ENCODE peak calls at places on chromosomes 2 and 18, in seven cellular contexts. W, J, K, I, U, C and H are unnamed samples. For H3K9me3, the result is how much of the 10 kb centered on the place peaks cover.

GRCh38 chr2:1746174-1747064 is 2.1 kb upstream of the PXDN start:
- DNase-seq in W (no peak), J (no peak), K (no peak), I (no peak), U (no peak), C (no peak), H (no peak)

GRCh38 chr2:71156531-71156930 is 26.1 kb downstream of the MPHOSPH10 start:
- DNase-seq in W (no peak), J (no peak), K (no peak), I (no peak), U (no peak), C (no peak), H (peak)

GRCh38 chr2:69214898-69215297 is 172.1 kb downstream of the GFPT1 start:
- DNase-seq in W (no peak), J (no peak), K (no peak), I (no peak), U (peak), C (peak), H (peak)

GRCh38 chr2:88626171-88627054 is 851 bp downstream of the EIF2AK3 start:
- DNase-seq in W (peak), J (no peak), K (peak), I (no peak), U (peak), C (no peak), H (no peak)

GRCh38 chr2:74219846-74220486 is 21.6 kb downstream of the MTHFD2 start:
- DNase-seq in W (no peak), J (no peak), K (no peak), I (no peak), U (no peak), C (peak), H (no peak)

GRCh38 chr2:6474368-6475140 is 391.2 kb downstream of the CMPK2 start:
- DNase-seq in W (no peak), J (peak), K (no peak), I (no peak), U (no peak), C (no peak), H (no peak)

GRCh38 chr2:70759446-70759845 is 8.6 kb downstream of the ADD2 start:
- DNase-seq in W (no peak), J (no peak), K (no peak), I (no peak), U (no peak), C (no peak), H (no peak)

GRCh38 chr18:24985616-24986015 is 366.4 kb downstream of the ZNF521 start:
- DNase-seq in W (no peak), J (no peak), K (no peak), I (no peak), U (no peak), C (no peak), H (peak)

GRCh38 chr2:25664531-25665307 is 8.7 kb downstream of the DTNB start:
- DNase-seq in W (peak), J (no peak), K (peak), I (peak), U (peak), C (peak), H (peak)

GRCh38 chr2:47029737-47030524 is 114.3 kb upstream of the MCFD2 start:
- DNase-seq in W (no peak), J (no peak), K (peak), I (no peak), U (no peak), C (peak), H (peak)

DNA sequence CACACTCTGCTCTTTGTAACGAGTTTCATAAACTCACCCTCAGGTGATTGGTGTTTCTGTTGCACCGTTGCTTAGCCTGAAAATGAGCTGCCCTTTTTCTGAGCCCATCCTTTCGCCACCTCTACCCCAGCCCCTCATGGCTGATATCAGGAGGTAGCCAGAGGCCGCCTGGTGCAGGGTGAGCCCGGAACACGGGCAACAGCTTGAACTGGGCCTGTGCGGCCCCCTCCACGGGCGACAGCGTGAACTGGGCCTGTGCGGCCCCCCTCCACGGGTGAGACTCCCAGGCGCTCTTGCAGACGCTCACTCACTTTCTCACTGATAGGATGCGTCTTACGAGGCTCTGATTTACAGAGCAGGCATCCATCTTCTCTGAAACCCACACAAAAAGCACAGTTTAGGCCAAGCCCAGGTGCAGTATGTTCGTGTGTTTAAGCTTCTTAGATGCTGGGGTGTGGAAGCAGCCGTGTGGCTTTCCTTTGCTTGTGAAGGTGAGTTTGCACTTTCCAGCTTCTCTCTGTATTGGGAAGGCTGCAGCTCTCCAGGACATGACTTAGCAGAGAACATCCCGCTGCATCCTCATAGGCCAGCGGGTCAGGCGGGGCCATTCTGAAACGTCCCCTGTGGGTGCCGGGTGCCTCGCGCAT is 83.5 kb downstream of the NFATC1 start:
- DNase-seq in W (no peak), J (no peak), K (no peak), I (no peak), U (no peak), C (no peak), H (no peak)
- H3K9me3 ChIP-seq in W (under half), J (under half), K (under half), I (under half), U (under half), C (under half), H (under half)

DNA sequence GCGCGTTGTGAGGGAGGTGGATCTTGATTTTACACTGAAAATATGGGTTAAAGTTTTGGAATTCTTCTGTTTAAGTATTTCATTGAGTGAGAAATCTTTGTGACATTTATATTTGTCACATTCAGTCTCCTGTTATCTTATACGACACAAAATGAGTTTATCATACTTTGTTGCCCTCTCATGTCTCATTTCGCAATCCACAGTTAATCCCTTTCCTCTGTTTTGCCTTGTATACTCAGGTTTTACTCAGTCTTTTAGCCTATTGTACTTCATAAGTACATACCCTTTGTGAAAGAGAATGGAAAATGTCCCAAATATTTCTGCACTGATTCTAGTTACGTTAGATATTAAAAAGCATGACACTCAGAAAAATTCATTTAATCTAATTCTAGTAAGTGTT is 142.7 kb downstream of the ATP9B start:
- DNase-seq in W (no peak), J (no peak), K (no peak), I (no peak), U (no peak), C (peak), H (peak)
- TF ChIP-seq RFX5 in W (no peak), J (no peak), K (no peak), I (no peak), U (no peak), C (no peak), H (no peak)

DNA sequence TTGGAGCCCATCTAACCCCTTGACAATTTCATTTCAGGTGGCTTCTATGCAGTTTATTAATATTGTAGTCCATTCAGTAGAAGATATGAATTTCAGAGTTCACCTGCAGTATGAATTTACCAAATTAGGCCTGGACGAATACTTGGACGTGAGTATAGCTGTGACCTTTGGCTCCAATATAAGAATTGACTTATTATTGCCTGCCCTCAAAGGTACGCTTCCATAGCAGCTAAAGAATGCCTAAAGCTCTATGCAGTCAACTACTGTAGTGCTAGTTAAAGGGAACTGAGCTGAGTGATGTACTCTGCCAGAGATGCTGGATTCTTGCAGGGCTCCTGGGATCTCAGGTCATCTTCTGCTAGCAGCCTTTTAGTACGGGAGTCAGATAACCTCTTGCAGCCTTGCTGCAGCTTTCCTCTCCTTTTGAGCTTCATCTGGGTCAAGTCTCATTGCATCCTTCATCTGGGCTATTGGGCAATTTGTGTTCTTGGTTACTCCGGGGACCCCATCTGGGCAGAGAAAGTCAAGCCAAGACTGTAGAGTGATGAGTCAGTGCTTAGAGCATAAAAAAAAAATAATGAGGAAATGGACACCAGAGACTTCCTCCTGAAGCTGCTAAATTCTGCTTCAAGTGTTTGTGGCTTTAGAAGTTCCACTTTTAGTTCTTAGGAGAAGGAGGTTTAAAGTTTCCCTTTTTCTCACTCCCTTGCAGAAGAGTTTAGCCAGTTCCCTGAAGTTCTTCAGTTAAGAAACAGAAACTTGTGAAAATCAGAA is 105.6 kb downstream of the PRPF40A start:
- DNase-seq in W (no peak), J (peak), K (no peak), I (no peak), U (no peak), C (no peak), H (peak)
- H3K27ac ChIP-seq in W (no peak), J (peak), K (peak), I (no peak), U (no peak), C (no peak), H (no peak)

GRCh38 chr18:36058674-36059073 is 8.7 kb downstream of the RPRD1A start:
- DNase-seq in W (no peak), J (no peak), K (no peak), I (no peak), U (no peak), C (no peak), H (no peak)
- H3K9me3 ChIP-seq in W (under half), J (under half), K (under half), I (under half), U (under half), C (under half), H (under half)

GRCh38 chr2:218642121-218642656 is 17.2 kb downstream of the ZNF142 start:
- DNase-seq in W (no peak), J (no peak), K (no peak), I (no peak), U (no peak), C (no peak), H (no peak)

GRCh38 chr2:218644721-218645120 is 14.7 kb downstream of the ZNF142 start:
- DNase-seq in W (no peak), J (no peak), K (no peak), I (no peak), U (no peak), C (no peak), H (no peak)

GRCh38 chr2:218642786-218643185 is 16.6 kb downstream of the ZNF142 start:
- DNase-seq in W (no peak), J (no peak), K (no peak), I (no peak), U (no peak), C (no peak), H (no peak)

GRCh38 chr2:218643751-218644310 is 15.6 kb downstream of the ZNF142 start:
- DNase-seq in W (no peak), J (no peak), K (no peak), I (no peak), U (no peak), C (no peak), H (no peak)

DNA sequence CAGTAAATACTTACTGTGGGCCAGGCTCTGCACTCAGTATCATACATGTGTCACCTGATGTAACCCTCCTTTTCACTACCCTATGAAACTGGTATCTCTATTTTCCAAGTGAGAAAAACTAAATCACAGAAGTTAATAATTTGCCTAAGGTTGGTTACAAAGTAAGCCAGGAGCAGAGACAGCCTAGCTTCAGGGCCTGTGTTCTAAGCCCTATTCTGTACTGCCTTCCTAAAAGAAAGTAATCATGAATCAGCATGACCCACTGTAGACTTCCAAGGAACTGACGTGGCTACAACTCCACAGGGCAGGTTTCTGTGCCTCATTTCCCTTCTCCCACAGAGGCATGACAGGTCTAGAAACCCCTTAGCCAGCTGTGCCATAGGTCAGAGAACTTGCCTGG is 14.3 kb downstream of the ZNF142 start:
- DNase-seq in W (no peak), J (no peak), K (no peak), I (no peak), U (no peak), C (no peak), H (peak)
- TF ChIP-seq RFX5 in W (no peak), J (no peak), K (no peak), I (no peak), U (no peak), C (no peak), H (no peak)

DNA sequence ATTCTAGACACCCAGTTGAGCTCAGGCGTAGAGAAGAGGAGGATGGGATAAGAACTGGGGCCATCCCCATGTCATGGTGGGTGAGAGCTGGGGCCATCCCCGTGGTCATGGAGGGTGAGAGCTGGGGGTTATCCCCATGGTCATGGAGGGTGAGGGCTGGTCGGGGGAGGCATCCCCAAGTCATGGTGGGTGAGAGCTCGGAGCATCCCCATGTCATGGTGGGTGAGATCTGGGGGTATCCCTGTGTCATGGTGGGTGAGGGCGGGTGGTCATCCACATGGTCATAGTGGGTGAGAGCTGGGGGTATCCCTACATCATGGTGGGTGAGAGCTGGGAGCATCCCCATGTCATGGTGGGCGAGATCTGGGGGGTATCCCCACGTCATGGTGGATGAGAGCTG is 52.5 kb downstream of the IL1RL2 start:
- DNase-seq in W (no peak), J (no peak), K (no peak), I (no peak), U (no peak), C (no peak), H (no peak)
- H3K27ac ChIP-seq in W (no peak), J (no peak), K (peak), I (no peak), U (no peak), C (no peak), H (no peak)